ENCODE peak calls at places on chromosome 11, in four cellular contexts. F is dorsolateral prefrontal cortex, U is sigmoid colon, T is spleen. J is an unnamed sample.

GRCh38 chr11:130037058-130037457 is 32.6 kb upstream of the APLP2 start:
- DNase-seq in U (no peak), T (no peak), F (no peak), J (no peak)

GRCh38 chr11:5596611-5597201 is at the start of gene TRIM6:
- DNase-seq in T (peak), U (peak), F (no peak), J (peak)

GRCh38 chr11:100445231-100445735 is 241.8 kb upstream of the ARHGAP42 start:
- DNase-seq in F (no peak), U (no peak), T (no peak), J (peak)

GRCh38 chr11:62169935-62170334 is 20.1 kb upstream of the SCGB1D1 start:
- DNase-seq in U (no peak), F (no peak), T (no peak), J (no peak)

GRCh38 chr11:62709262-62710000 is 2.0 kb downstream of the GNG3 start:
- DNase-seq in T (peak), U (peak), F (peak), J (peak)

GRCh38 chr11:76577921-76578654 is 92.5 kb downstream of the LRRC32 start:
- DNase-seq in T (no peak), U (no peak), F (no peak), J (no peak)

GRCh38 chr11:34564807-34565241 is 51.2 kb upstream of the ELF5 start:
- DNase-seq in F (no peak), T (no peak), U (no peak), J (no peak)

GRCh38 chr11:72643547-72643946 is 30.7 kb downstream of the PDE2A start:
- DNase-seq in T (no peak), F (no peak), U (no peak), J (no peak)

GRCh38 chr11:72598901-72599300 is 75.3 kb downstream of the PDE2A start:
- DNase-seq in F (peak), U (peak), T (no peak), J (peak)

GRCh38 chr11:11533751-11534150 is 88.1 kb downstream of the GALNT18 start:
- DNase-seq in U (no peak), T (no peak), F (no peak), J (no peak)

GRCh38 chr11:66881927-66882452 is 25.1 kb downstream of the LRFN4 start:
- DNase-seq in F (no peak), U (no peak), T (no peak), J (no peak)

GRCh38 chr11:70616938-70617674 is 218.8 kb downstream of the CTTN start:
- DNase-seq in T (no peak), F (no peak), U (no peak), J (no peak)

GRCh38 chr11:16098827-16099226 is 257.5 kb downstream of the SOX6 start:
- DNase-seq in F (no peak), T (no peak), U (no peak), J (no peak)

GRCh38 chr11:8333431-8334401 is 70.0 kb upstream of the LMO1 start:
- DNase-seq in F (no peak), U (no peak), T (no peak), J (no peak)
- TF ChIP-seq CTCF in F (no peak), U (no peak), T (no peak), J (no peak)

GRCh38 chr11:2759228-2760195 is 59.7 kb upstream of the KCNQ1OT1 start:
- DNase-seq in T (peak), U (peak), F (peak), J (no peak)

GRCh38 chr11:2761131-2762030 is 61.6 kb upstream of the KCNQ1OT1 start:
- DNase-seq in T (peak), F (peak), U (peak), J (peak)

GRCh38 chr11:2762031-2762380 is 62.2 kb upstream of the KCNQ1OT1 start:
- DNase-seq in F (no peak), U (peak), T (no peak), J (no peak)

GRCh38 chr11:2758751-2759150 is 59.0 kb upstream of the KCNQ1OT1 start:
- DNase-seq in T (peak), U (no peak), F (peak), J (no peak)

GRCh38 chr11:2760196-2760871 is 60.5 kb upstream of the KCNQ1OT1 start:
- DNase-seq in F (no peak), U (peak), T (peak), J (no peak)
- TF ChIP-seq CTCF in F (no peak), U (no peak), T (no peak), J (no peak)

GRCh38 chr11:44950625-44951472 is at the start of gene TP53I11:
- DNase-seq in F (peak), T (peak), U (peak), J (peak)

GRCh38 chr11:44948155-44948554 is 2.5 kb downstream of the TP53I11 start:
- DNase-seq in U (no peak), T (no peak), F (no peak), J (no peak)

GRCh38 chr11:44947114-44947513 is 3.6 kb downstream of the TP53I11 start:
- DNase-seq in T (no peak), U (no peak), F (no peak), J (no peak)

GRCh38 chr11:44950036-44950624 is 553 bp downstream of the TP53I11 start:
- DNase-seq in F (no peak), T (peak), U (no peak), J (peak)

GRCh38 chr11:44949160-44950035 is 1.3 kb downstream of the TP53I11 start:
- DNase-seq in U (no peak), F (no peak), T (peak), J (no peak)
- TF ChIP-seq CTCF in U (no peak), F (peak), T (peak), J (peak)

DNA sequence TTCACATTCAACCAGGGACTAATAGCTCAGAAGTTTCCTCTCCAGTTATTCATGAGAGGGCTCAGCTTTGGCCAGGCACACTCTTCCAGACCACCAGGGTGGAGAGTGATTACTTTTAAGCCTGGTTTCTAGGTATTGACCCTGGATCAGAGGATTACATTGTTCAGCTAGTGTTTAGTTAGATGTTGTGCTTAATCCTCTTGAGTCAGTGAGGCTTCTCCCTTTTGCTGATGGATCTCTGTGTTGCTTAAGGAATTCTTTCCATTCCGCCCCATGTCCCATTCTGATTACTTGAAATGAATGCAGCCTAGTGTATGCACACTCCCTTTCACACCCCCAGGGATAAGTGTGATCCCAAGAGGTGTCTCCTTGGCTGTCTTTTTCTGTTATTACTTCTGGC is 271.7 kb upstream of the ANO5 start:
- DNase-seq in U (no peak), F (no peak), T (no peak), J (no peak)
- TF ChIP-seq CTCF in U (no peak), F (no peak), T (no peak), J (no peak)

GRCh38 chr11:128095459-128096096 is 491.8 kb downstream of the ETS1 start:
- DNase-seq in F (no peak), U (no peak), T (no peak), J (no peak)
- TF ChIP-seq CTCF in F (no peak), U (no peak), T (no peak), J (no peak)

GRCh38 chr11:50423208-50423607 is 390.5 kb downstream of the OR4C45 start:
- DNase-seq in T (no peak), U (no peak), F (no peak), J (no peak)
- TF ChIP-seq CTCF in T (no peak), U (no peak), F (no peak), J (no peak)

GRCh38 chr11:126634963-126635362 is 279.5 kb downstream of the ST3GAL4 start:
- DNase-seq in F (no peak), U (no peak), T (no peak), J (no peak)
- TF ChIP-seq CTCF in F (no peak), U (no peak), T (no peak), J (no peak)

GRCh38 chr11:124891390-124891861 is 6.2 kb downstream of the ROBO4 start:
- DNase-seq in T (no peak), F (no peak), U (peak), J (peak)

GRCh38 chr11:124892131-124892530 is 5.5 kb downstream of the ROBO4 start:
- DNase-seq in F (no peak), U (no peak), T (no peak), J (no peak)

GRCh38 chr11:124893781-124894401 is 3.8 kb downstream of the ROBO4 start:
- DNase-seq in F (no peak), T (no peak), U (peak), J (no peak)

GRCh38 chr11:124894606-124895430 is 2.8 kb downstream of the ROBO4 start:
- DNase-seq in T (no peak), F (no peak), U (peak), J (no peak)

GRCh38 chr11:124892750-124893454 is 4.8 kb downstream of the ROBO4 start:
- DNase-seq in U (peak), F (no peak), T (no peak), J (no peak)
- TF ChIP-seq CTCF in U (no peak), F (no peak), T (no peak), J (no peak)

GRCh38 chr11:40716344-40717178 is 742.9 kb downstream of the LRRC4C start:
- DNase-seq in U (no peak), F (no peak), T (no peak), J (no peak)

DNA sequence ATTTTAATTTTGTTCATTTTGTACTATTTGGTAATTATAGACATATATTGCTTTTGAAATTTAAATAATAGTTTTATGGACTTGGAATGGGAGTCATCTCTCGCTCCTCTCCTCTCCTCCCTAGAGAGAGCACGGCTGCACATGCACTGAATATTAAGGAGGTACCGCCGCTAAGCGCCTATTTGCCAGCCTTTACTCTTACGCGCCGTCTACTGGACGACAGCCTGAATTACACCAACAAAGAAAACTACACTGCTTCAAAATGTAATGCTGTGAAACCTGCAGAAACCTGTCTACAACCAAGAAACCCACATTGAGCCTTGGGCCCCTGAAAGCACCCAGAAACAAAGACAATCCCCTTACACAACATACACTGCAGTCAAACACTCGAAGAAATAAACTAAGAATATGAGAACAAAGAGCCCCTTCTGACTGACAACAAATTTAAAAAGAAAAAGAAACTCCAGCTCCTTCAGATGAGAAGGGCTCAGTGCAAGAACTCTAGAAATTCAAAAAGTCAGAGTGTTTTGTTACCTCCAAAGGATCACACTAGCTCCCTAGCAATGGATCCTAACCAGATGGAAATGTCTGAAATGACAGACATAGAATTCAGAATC is 737.2 kb downstream of the LRRC4C start:
- DNase-seq in T (no peak), U (peak), F (no peak), J (no peak)
- TF ChIP-seq CTCF in T (no peak), U (no peak), F (peak), J (no peak)